ENCODE peak calls at places on chromosomes 11 and 22, in seven cellular contexts. One of them, this sample, is unnamed.

GRCh38 chr11:110818032-110818687 is 105.9 kb upstream of the ARHGAP20 start:
- DNase-seq in progenitor cell of endocrine pancreas: no peak
- DNase-seq in Panc1: no peak
- DNase-seq in fibroblast of mammary gland: peak
- DNase-seq in Calu3: no peak
- DNase-seq in kidney epithelial cell: peak
- DNase-seq in neural crest cell: no peak
- DNase-seq in this sample: no peak

GRCh38 chr11:13140873-13141655 is 131.9 kb downstream of the RASSF10 start:
- DNase-seq in progenitor cell of endocrine pancreas: no peak
- DNase-seq in Panc1: no peak
- DNase-seq in fibroblast of mammary gland: no peak
- DNase-seq in Calu3: no peak
- DNase-seq in kidney epithelial cell: peak
- DNase-seq in neural crest cell: no peak
- DNase-seq in this sample: no peak

GRCh38 chr11:109519253-109519652 is 97.3 kb downstream of the C11orf87 start:
- DNase-seq in progenitor cell of endocrine pancreas: no peak
- DNase-seq in Panc1: no peak
- DNase-seq in fibroblast of mammary gland: no peak
- DNase-seq in Calu3: no peak
- DNase-seq in kidney epithelial cell: no peak
- DNase-seq in neural crest cell: no peak
- DNase-seq in this sample: no peak

GRCh38 chr11:60251485-60252207 is 8.7 kb upstream of the MS4A4E start:
- DNase-seq in progenitor cell of endocrine pancreas: peak
- DNase-seq in Panc1: peak
- DNase-seq in fibroblast of mammary gland: no peak
- DNase-seq in Calu3: peak
- DNase-seq in kidney epithelial cell: no peak
- DNase-seq in neural crest cell: peak
- DNase-seq in this sample: no peak

GRCh38 chr11:14643697-14644395 is at the start of gene PDE3B:
- DNase-seq in progenitor cell of endocrine pancreas: peak
- DNase-seq in Panc1: no peak
- DNase-seq in fibroblast of mammary gland: peak
- DNase-seq in Calu3: peak
- DNase-seq in kidney epithelial cell: peak
- DNase-seq in neural crest cell: peak
- DNase-seq in this sample: peak

GRCh38 chr11:74325649-74326645 is 14.5 kb upstream of the P4HA3 start:
- DNase-seq in progenitor cell of endocrine pancreas: no peak
- DNase-seq in Panc1: no peak
- DNase-seq in fibroblast of mammary gland: peak
- DNase-seq in Calu3: no peak
- DNase-seq in kidney epithelial cell: no peak
- DNase-seq in neural crest cell: no peak
- DNase-seq in this sample: no peak

GRCh38 chr11:124536520-124536919 is 6.9 kb downstream of the OR8B12 start:
- DNase-seq in progenitor cell of endocrine pancreas: no peak
- DNase-seq in Panc1: no peak
- DNase-seq in fibroblast of mammary gland: peak
- DNase-seq in Calu3: peak
- DNase-seq in kidney epithelial cell: no peak
- DNase-seq in neural crest cell: no peak
- DNase-seq in this sample: no peak

GRCh38 chr11:45298718-45299117 is 12.6 kb upstream of the SYT13 start:
- DNase-seq in progenitor cell of endocrine pancreas: no peak
- DNase-seq in Panc1: no peak
- DNase-seq in fibroblast of mammary gland: no peak
- DNase-seq in Calu3: no peak
- DNase-seq in kidney epithelial cell: no peak
- DNase-seq in neural crest cell: no peak
- DNase-seq in this sample: no peak

GRCh38 chr11:130728185-130729160 is 187.8 kb downstream of the SNX19 start:
- DNase-seq in progenitor cell of endocrine pancreas: no peak
- DNase-seq in Panc1: no peak
- DNase-seq in fibroblast of mammary gland: no peak
- DNase-seq in Calu3: no peak
- DNase-seq in kidney epithelial cell: no peak
- DNase-seq in neural crest cell: no peak
- DNase-seq in this sample: no peak

GRCh38 chr22:17754233-17754925 is 19.9 kb downstream of the BID start:
- DNase-seq in progenitor cell of endocrine pancreas: no peak
- DNase-seq in Panc1: no peak
- DNase-seq in fibroblast of mammary gland: no peak
- DNase-seq in Calu3: peak
- DNase-seq in kidney epithelial cell: no peak
- DNase-seq in neural crest cell: no peak
- DNase-seq in this sample: no peak

GRCh38 chr11:41845066-41845465 is 385.6 kb upstream of the LRRC4C start:
- DNase-seq in progenitor cell of endocrine pancreas: no peak
- DNase-seq in Panc1: no peak
- DNase-seq in fibroblast of mammary gland: no peak
- DNase-seq in Calu3: no peak
- DNase-seq in kidney epithelial cell: no peak
- DNase-seq in neural crest cell: no peak
- DNase-seq in this sample: no peak

GRCh38 chr11:64558869-64559268 is 32.2 kb upstream of the SLC22A12 start:
- DNase-seq in progenitor cell of endocrine pancreas: no peak
- DNase-seq in Panc1: no peak
- DNase-seq in fibroblast of mammary gland: no peak
- DNase-seq in Calu3: no peak
- DNase-seq in kidney epithelial cell: no peak
- DNase-seq in neural crest cell: no peak
- DNase-seq in this sample: no peak

GRCh38 chr11:2214527-2215229 is 43.1 kb upstream of the TH start:
- DNase-seq in progenitor cell of endocrine pancreas: no peak
- DNase-seq in Panc1: no peak
- DNase-seq in fibroblast of mammary gland: no peak
- DNase-seq in Calu3: no peak
- DNase-seq in kidney epithelial cell: no peak
- DNase-seq in neural crest cell: no peak
- DNase-seq in this sample: no peak

GRCh38 chr11:12494699-12495098 is 117.3 kb downstream of the PARVA start:
- DNase-seq in progenitor cell of endocrine pancreas: no peak
- DNase-seq in Panc1: no peak
- DNase-seq in fibroblast of mammary gland: peak
- DNase-seq in Calu3: no peak
- DNase-seq in kidney epithelial cell: no peak
- DNase-seq in neural crest cell: no peak
- DNase-seq in this sample: no peak

GRCh38 chr11:72766152-72766902 is 14.1 kb upstream of the ARAP1 start:
- DNase-seq in progenitor cell of endocrine pancreas: no peak
- DNase-seq in Panc1: no peak
- DNase-seq in fibroblast of mammary gland: no peak
- DNase-seq in Calu3: no peak
- DNase-seq in kidney epithelial cell: no peak
- DNase-seq in neural crest cell: no peak
- DNase-seq in this sample: no peak
- TF ChIP-seq CTCF in progenitor cell of endocrine pancreas: no peak
- TF ChIP-seq CTCF in Panc1: no peak
- TF ChIP-seq CTCF in fibroblast of mammary gland: no peak
- TF ChIP-seq CTCF in Calu3: no peak
- TF ChIP-seq CTCF in kidney epithelial cell: no peak
- TF ChIP-seq CTCF in neural crest cell: no peak
- TF ChIP-seq CTCF in this sample: no peak

GRCh38 chr22:28883917-28884753 is 763 bp downstream of the ZNRF3 start:
- DNase-seq in progenitor cell of endocrine pancreas: peak
- DNase-seq in Panc1: no peak
- DNase-seq in fibroblast of mammary gland: no peak
- DNase-seq in Calu3: peak
- DNase-seq in kidney epithelial cell: no peak
- DNase-seq in neural crest cell: peak
- DNase-seq in this sample: no peak
- TF ChIP-seq CTCF in progenitor cell of endocrine pancreas: peak
- TF ChIP-seq CTCF in Panc1: no peak
- TF ChIP-seq CTCF in fibroblast of mammary gland: no peak
- TF ChIP-seq CTCF in Calu3: peak
- TF ChIP-seq CTCF in kidney epithelial cell: peak
- TF ChIP-seq CTCF in neural crest cell: peak
- TF ChIP-seq CTCF in this sample: no peak

GRCh38 chr11:131864205-131864604 is 493.8 kb downstream of the NTM start:
- DNase-seq in progenitor cell of endocrine pancreas: no peak
- DNase-seq in Panc1: no peak
- DNase-seq in fibroblast of mammary gland: no peak
- DNase-seq in Calu3: no peak
- DNase-seq in kidney epithelial cell: no peak
- DNase-seq in neural crest cell: no peak
- DNase-seq in this sample: no peak

GRCh38 chr11:131855320-131855719 is 484.9 kb downstream of the NTM start:
- DNase-seq in progenitor cell of endocrine pancreas: no peak
- DNase-seq in Panc1: no peak
- DNase-seq in fibroblast of mammary gland: no peak
- DNase-seq in Calu3: no peak
- DNase-seq in kidney epithelial cell: no peak
- DNase-seq in neural crest cell: no peak
- DNase-seq in this sample: no peak

GRCh38 chr11:131854391-131854790 is 484.0 kb downstream of the NTM start:
- DNase-seq in progenitor cell of endocrine pancreas: no peak
- DNase-seq in Panc1: no peak
- DNase-seq in fibroblast of mammary gland: no peak
- DNase-seq in Calu3: no peak
- DNase-seq in kidney epithelial cell: no peak
- DNase-seq in neural crest cell: no peak
- DNase-seq in this sample: no peak

GRCh38 chr11:131859811-131860210 is 489.4 kb downstream of the NTM start:
- DNase-seq in progenitor cell of endocrine pancreas: no peak
- DNase-seq in Panc1: no peak
- DNase-seq in fibroblast of mammary gland: peak
- DNase-seq in Calu3: no peak
- DNase-seq in kidney epithelial cell: no peak
- DNase-seq in neural crest cell: no peak
- DNase-seq in this sample: no peak

GRCh38 chr11:131858495-131858894 is 488.1 kb downstream of the NTM start:
- DNase-seq in progenitor cell of endocrine pancreas: no peak
- DNase-seq in Panc1: no peak
- DNase-seq in fibroblast of mammary gland: no peak
- DNase-seq in Calu3: no peak
- DNase-seq in kidney epithelial cell: no peak
- DNase-seq in neural crest cell: no peak
- DNase-seq in this sample: no peak
- TF ChIP-seq CTCF in progenitor cell of endocrine pancreas: no peak
- TF ChIP-seq CTCF in Panc1: no peak
- TF ChIP-seq CTCF in fibroblast of mammary gland: no peak
- TF ChIP-seq CTCF in Calu3: no peak
- TF ChIP-seq CTCF in kidney epithelial cell: no peak
- TF ChIP-seq CTCF in neural crest cell: no peak
- TF ChIP-seq CTCF in this sample: no peak

DNA sequence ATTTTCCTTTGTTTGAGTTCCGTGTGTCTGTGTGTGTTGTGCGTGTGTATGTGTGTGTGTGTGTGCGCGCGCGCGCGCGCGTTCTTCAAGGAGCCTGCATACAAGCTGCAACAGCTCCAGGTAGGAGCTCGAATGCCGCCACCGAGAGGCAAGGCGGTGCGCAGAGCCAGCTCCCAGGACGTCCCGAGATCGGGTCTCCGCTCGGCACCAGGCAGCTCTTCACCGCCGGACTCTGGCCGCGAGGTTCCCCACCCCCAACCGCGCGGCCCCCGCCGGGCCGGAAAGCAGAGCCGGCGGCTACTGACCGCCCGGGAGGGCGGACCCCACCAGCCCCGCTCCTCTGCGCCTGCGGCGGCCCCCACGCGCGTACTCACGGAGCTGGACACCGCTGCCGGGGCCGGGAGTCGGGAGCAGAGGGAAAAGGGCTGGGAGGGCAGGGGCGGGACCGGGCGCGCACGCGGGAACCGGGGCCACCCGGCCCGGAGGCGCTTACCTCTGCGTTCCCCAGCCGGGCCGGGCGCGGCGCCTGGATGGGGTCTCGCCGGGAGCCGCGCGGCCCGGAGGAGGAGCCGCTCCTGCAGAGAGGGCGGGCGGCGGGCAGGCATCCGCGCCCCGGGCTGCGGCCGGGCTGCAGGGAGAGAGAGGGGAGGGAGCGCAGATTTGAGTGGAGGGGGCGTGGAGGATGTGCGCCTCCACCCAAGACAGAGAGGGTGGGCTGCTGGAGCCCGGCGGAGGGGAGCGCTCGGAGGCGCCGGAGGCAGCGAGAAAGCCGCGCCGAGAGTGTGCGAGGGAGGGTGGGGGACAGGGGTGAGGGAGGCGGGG is 40.3 kb upstream of the AKIP1 start:
- DNase-seq in progenitor cell of endocrine pancreas: peak
- DNase-seq in Panc1: no peak
- DNase-seq in fibroblast of mammary gland: peak
- DNase-seq in Calu3: peak
- DNase-seq in kidney epithelial cell: no peak
- DNase-seq in neural crest cell: peak
- DNase-seq in this sample: peak
- TF ChIP-seq CTCF in progenitor cell of endocrine pancreas: no peak
- TF ChIP-seq CTCF in Panc1: peak
- TF ChIP-seq CTCF in fibroblast of mammary gland: no peak
- TF ChIP-seq CTCF in Calu3: no peak
- TF ChIP-seq CTCF in kidney epithelial cell: peak
- TF ChIP-seq CTCF in neural crest cell: no peak
- TF ChIP-seq CTCF in this sample: peak

GRCh38 chr11:131889760-131890620 is 519.6 kb downstream of the NTM start:
- DNase-seq in progenitor cell of endocrine pancreas: no peak
- DNase-seq in Panc1: no peak
- DNase-seq in fibroblast of mammary gland: no peak
- DNase-seq in Calu3: no peak
- DNase-seq in kidney epithelial cell: no peak
- DNase-seq in neural crest cell: no peak
- DNase-seq in this sample: no peak

GRCh38 chr11:131886201-131886600 is 515.8 kb downstream of the NTM start:
- DNase-seq in progenitor cell of endocrine pancreas: no peak
- DNase-seq in Panc1: no peak
- DNase-seq in fibroblast of mammary gland: no peak
- DNase-seq in Calu3: no peak
- DNase-seq in kidney epithelial cell: no peak
- DNase-seq in neural crest cell: no peak
- DNase-seq in this sample: no peak

GRCh38 chr11:131885371-131885770 is 515.0 kb downstream of the NTM start:
- DNase-seq in progenitor cell of endocrine pancreas: no peak
- DNase-seq in Panc1: no peak
- DNase-seq in fibroblast of mammary gland: no peak
- DNase-seq in Calu3: no peak
- DNase-seq in kidney epithelial cell: no peak
- DNase-seq in neural crest cell: no peak
- DNase-seq in this sample: no peak

GRCh38 chr11:131888230-131888826 is 517.9 kb downstream of the NTM start:
- DNase-seq in progenitor cell of endocrine pancreas: no peak
- DNase-seq in Panc1: no peak
- DNase-seq in fibroblast of mammary gland: peak
- DNase-seq in Calu3: no peak
- DNase-seq in kidney epithelial cell: peak
- DNase-seq in neural crest cell: no peak
- DNase-seq in this sample: no peak

DNA sequence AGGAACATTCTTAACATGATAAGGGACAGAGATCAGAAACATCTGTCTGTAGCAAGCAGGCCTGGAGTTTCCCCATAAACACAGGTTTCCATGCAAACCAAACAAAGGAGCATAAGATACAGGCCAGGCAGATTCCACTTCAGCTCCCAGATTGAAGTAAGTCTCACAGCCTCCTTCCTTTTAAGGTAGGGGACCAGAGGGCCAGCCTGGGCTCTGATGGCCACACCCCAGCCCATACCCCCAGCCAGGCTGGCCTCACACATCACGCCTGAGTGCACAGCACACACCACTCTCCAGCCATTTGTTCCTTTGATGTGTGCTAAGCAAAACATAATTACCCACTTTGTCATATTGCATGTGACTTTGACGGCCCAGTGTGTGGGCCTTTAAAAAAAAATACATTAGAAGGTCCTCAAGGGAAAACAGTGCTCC is 518.7 kb downstream of the NTM start:
- DNase-seq in progenitor cell of endocrine pancreas: no peak
- DNase-seq in Panc1: no peak
- DNase-seq in fibroblast of mammary gland: peak
- DNase-seq in Calu3: no peak
- DNase-seq in kidney epithelial cell: peak
- DNase-seq in neural crest cell: no peak
- DNase-seq in this sample: no peak
- TF ChIP-seq CTCF in progenitor cell of endocrine pancreas: no peak
- TF ChIP-seq CTCF in Panc1: no peak
- TF ChIP-seq CTCF in fibroblast of mammary gland: no peak
- TF ChIP-seq CTCF in Calu3: no peak
- TF ChIP-seq CTCF in kidney epithelial cell: no peak
- TF ChIP-seq CTCF in neural crest cell: no peak
- TF ChIP-seq CTCF in this sample: no peak